ENCODE peak calls at places on chromosomes 6 and 20, in five cellular contexts. X is pancreas, F is cardiac fibroblast, V is lower leg skin, J is brain microvascular endothelial cell. N is an unnamed sample.

GRCh38 chr20:4435210-4435609 is 286.5 kb upstream of the PRND start:
- DNase-seq in X (no peak), F (no peak), V (no peak), J (no peak), N (no peak)

GRCh38 chr6:71383891-71384489 is 95.4 kb downstream of the OGFRL1 start:
- DNase-seq in X (no peak), F (peak), V (no peak), J (peak), N (no peak)

GRCh38 chr6:89597988-89598387 is 40.6 kb downstream of the LYRM2 start:
- DNase-seq in X (no peak), F (peak), V (no peak), J (peak), N (no peak)

GRCh38 chr20:23995905-23996666 is 7.5 kb upstream of the GGTLC1 start:
- DNase-seq in X (peak), F (peak), V (no peak), J (peak), N (no peak)

GRCh38 chr20:43322851-43323250 is 133.1 kb upstream of the PTPRT start:
- DNase-seq in X (no peak), F (peak), V (peak), J (no peak), N (no peak)

GRCh38 chr6:143060806-143061596 is at the start of gene AIG1:
- DNase-seq in X (no peak), F (no peak), V (peak), J (peak), N (peak)

GRCh38 chr6:40885139-40885774 is 153.8 kb downstream of the UNC5CL start:
- DNase-seq in X (no peak), F (no peak), V (peak), J (no peak), N (no peak)

GRCh38 chr6:43092635-43093034 is 16.5 kb downstream of the PTK7 start:
- DNase-seq in X (no peak), F (no peak), V (no peak), J (no peak), N (no peak)

GRCh38 chr6:170143401-170144150 is 147.3 kb downstream of the DLL1 start:
- DNase-seq in X (peak), F (no peak), V (peak), J (no peak), N (peak)

GRCh38 chr20:20364016-20364746 is 3.7 kb upstream of the INSM1 start:
- DNase-seq in X (no peak), F (no peak), V (no peak), J (no peak), N (no peak)

GRCh38 chr6:16249971-16250370 is 11.6 kb downstream of the GMPR start:
- DNase-seq in X (no peak), F (no peak), V (no peak), J (no peak), N (no peak)

GRCh38 chr6:45830441-45831139 is 185.1 kb downstream of the CLIC5 start:
- DNase-seq in X (no peak), F (peak), V (no peak), J (no peak), N (no peak)

GRCh38 chr20:53829706-53830521 is 236.3 kb upstream of the ZNF217 start:
- DNase-seq in X (no peak), F (peak), V (no peak), J (peak), N (no peak)

GRCh38 chr6:83055366-83055964 is 10.2 kb downstream of the UBE3D start:
- DNase-seq in X (no peak), F (peak), V (no peak), J (peak), N (no peak)

GRCh38 chr6:84282566-84282965 is 55.1 kb upstream of the CEP162 start:
- DNase-seq in X (no peak), F (peak), V (peak), J (no peak), N (no peak)

GRCh38 chr6:35747877-35748276 is 11.0 kb downstream of the ARMC12 start:
- DNase-seq in X (no peak), F (no peak), V (no peak), J (no peak), N (no peak)

GRCh38 chr6:80728830-80729229 is 622.4 kb downstream of the BCKDHB start:
- DNase-seq in X (no peak), F (no peak), V (no peak), J (no peak), N (no peak)

GRCh38 chr6:79670789-79671188 is 39.7 kb downstream of the SH3BGRL2 start:
- DNase-seq in X (no peak), F (no peak), V (no peak), J (no peak), N (no peak)

GRCh38 chr6:92762414-92763374 is 656.7 kb downstream of the EPHA7 start:
- DNase-seq in X (no peak), F (no peak), V (no peak), J (no peak), N (no peak)

GRCh38 chr6:43758617-43759050 is 11.4 kb upstream of the VEGFA start:
- DNase-seq in X (peak), F (no peak), V (peak), J (no peak), N (no peak)

GRCh38 chr6:29926795-29927427 is 15.4 kb upstream of the HLA-A start:
- DNase-seq in X (peak), F (peak), V (peak), J (peak), N (no peak)

GRCh38 chr20:41342474-41343464 is 2.1 kb downstream of the LPIN3 start:
- DNase-seq in X (no peak), F (no peak), V (no peak), J (no peak), N (no peak)

GRCh38 chr6:92790381-92790780 is 629.0 kb downstream of the EPHA7 start:
- DNase-seq in X (no peak), F (no peak), V (no peak), J (no peak), N (no peak)

GRCh38 chr20:63977392-63978276 is 1.8 kb downstream of the SAMD10 start:
- DNase-seq in X (no peak), F (peak), V (no peak), J (peak), N (no peak)

GRCh38 chr6:43926644-43927524 is 156.9 kb downstream of the VEGFA start:
- DNase-seq in X (peak), F (peak), V (no peak), J (peak), N (no peak)

GRCh38 chr6:80988892-80989291 is 763.6 kb downstream of the TENT5A start:
- DNase-seq in X (no peak), F (no peak), V (no peak), J (no peak), N (no peak)

GRCh38 chr6:106510090-106510970 is 119.0 kb downstream of the RTN4IP1 start:
- DNase-seq in X (peak), F (peak), V (peak), J (no peak), N (no peak)

GRCh38 chr20:57625181-57625958 is 5.1 kb upstream of the ZBP1 start:
- DNase-seq in X (no peak), F (no peak), V (peak), J (no peak), N (no peak)

GRCh38 chr6:141874930-141875602 is 257.7 kb upstream of the GJE1 start:
- DNase-seq in X (no peak), F (peak), V (no peak), J (no peak), N (no peak)

GRCh38 chr20:2708073-2708415 is 15.5 kb downstream of the EBF4 start:
- DNase-seq in X (no peak), F (no peak), V (no peak), J (no peak), N (no peak)

GRCh38 chr20:57429579-57430202 is 38.5 kb downstream of the RBM38 start:
- DNase-seq in X (no peak), F (peak), V (no peak), J (peak), N (no peak)

GRCh38 chr6:8041933-8042583 is 22.1 kb downstream of the BLOC1S5 start:
- DNase-seq in X (no peak), F (no peak), V (no peak), J (no peak), N (no peak)

GRCh38 chr20:17399303-17399985 is 131.7 kb downstream of the BFSP1 start:
- DNase-seq in X (no peak), F (no peak), V (no peak), J (no peak), N (no peak)

GRCh38 chr20:6636209-6637159 is 131.0 kb upstream of the BMP2 start:
- DNase-seq in X (no peak), F (peak), V (no peak), J (peak), N (no peak)

GRCh38 chr6:25173951-25174474 is 105.2 kb upstream of the CARMIL1 start:
- DNase-seq in X (no peak), F (peak), V (no peak), J (peak), N (no peak)

GRCh38 chr20:19757973-19758887 is at the start of gene RIN2:
- DNase-seq in X (peak), F (peak), V (peak), J (peak), N (peak)

GRCh38 chr6:126605089-126605488 is 265.2 kb downstream of the CENPW start:
- DNase-seq in X (no peak), F (no peak), V (no peak), J (no peak), N (no peak)

GRCh38 chr6:27092316-27092692 is 155.2 kb upstream of the PRSS16 start:
- DNase-seq in X (no peak), F (no peak), V (no peak), J (no peak), N (no peak)

GRCh38 chr20:25543068-25543467 is 42.3 kb downstream of the NINL start:
- DNase-seq in X (no peak), F (peak), V (peak), J (peak), N (no peak)

DNA sequence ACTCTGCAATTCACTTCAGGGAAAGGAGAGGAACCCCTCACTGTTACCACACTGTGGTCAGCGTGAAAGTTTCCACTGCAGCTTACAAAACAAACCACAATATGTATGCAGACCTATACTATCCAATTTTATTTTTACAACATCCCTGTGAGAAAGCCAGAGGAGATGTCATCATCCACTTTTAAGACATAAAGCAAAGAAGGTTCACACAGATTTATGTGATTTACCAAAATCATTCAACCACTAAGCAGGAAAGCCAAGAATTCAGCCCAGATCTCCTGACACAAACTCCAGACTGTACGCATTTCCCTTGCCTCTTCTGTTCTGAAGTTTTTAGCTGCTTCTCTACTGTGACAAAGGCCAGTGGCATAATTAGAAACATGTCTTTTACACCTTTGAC is 442.4 kb downstream of the FRK start:
- DNase-seq in X (no peak), F (no peak), V (no peak), J (no peak), N (no peak)
- TF ChIP-seq CTCF in X (no peak), F (no peak), V (no peak), J (no peak), N (no peak)

DNA sequence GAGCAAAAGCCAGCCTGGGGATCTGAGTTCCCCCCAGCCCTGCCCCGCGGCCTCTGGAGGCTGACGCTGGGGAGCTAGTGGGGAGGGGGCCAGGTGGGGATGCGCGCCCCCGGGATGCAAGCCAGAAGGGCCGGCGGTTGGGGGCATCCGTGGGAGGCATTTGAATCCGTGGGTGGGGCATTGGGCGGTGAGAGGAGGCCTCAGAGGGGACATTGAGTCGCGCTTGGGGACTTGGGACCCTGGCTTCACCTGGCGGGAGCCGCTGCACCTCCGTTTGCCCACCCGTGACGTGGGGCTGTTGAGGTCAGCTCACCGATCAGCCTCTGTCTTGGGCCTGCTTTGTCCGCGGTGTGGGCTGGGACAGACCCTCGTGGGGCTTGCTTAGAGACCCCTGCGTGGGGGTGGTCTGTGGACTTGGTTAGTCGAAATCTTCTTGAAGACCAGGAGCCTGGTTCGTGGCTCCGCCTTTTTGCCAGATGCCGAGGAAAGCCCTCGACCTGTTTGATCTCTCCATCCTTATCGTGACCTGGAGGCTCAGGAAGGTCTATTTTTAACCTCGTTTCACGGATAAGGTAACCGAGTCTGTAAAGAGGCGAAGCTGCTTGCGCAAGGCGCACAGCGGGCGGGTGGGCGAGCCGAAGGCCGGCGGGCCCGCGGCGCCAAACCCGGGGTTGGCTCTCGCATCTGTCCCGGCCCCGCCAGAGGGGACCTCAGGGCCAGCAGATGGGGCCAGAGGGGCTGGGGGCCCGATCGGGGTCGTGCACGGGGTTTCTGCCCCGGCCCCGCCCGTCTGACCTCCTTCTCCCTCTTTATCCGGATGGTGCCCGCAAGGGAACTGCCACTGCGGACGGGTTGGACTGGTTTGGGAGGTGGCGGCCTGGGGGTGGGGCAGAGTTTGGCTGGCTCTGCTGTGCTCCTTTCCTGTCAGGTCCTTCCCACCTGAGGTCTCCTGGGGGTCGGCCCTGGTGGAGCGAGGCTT is 8.3 kb downstream of the FAM110A start:
- DNase-seq in X (peak), F (no peak), V (peak), J (no peak), N (no peak)
- TF ChIP-seq CTCF in X (no peak), F (no peak), V (no peak), J (no peak), N (no peak)

DNA sequence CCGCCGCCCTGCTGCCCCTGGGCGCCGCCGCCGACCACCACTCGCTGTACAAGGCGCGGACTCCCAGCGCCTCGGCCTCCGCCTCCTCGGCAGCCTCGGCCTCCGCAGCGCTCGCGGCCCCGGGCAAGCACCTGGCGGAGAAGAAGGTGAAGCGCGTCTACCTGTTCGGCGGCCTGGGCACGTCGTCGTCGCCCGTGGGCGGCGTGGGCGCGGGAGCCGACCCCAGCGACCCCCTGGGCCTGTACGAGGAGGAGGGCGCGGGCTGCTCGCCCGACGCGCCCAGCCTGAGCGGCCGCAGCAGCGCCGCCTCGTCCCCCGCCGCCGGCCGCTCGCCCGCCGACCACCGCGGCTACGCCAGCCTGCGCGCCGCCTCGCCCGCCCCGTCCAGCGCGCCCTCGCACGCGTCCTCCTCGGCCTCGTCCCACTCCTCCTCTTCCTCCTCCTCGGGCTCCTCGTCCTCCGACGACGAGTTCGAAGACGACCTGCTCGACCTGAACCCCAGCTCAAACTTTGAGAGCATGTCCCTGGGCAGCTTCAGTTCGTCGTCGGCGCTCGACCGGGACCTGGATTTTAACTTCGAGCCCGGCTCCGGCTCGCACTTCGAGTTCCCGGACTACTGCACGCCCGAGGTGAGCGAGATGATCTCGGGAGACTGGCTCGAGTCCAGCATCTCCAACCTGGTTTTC is 1.9 kb downstream of the SOX4 start:
- DNase-seq in X (peak), F (peak), V (peak), J (no peak), N (no peak)
- TF ChIP-seq CTCF in X (no peak), F (no peak), V (no peak), J (no peak), N (peak)

DNA sequence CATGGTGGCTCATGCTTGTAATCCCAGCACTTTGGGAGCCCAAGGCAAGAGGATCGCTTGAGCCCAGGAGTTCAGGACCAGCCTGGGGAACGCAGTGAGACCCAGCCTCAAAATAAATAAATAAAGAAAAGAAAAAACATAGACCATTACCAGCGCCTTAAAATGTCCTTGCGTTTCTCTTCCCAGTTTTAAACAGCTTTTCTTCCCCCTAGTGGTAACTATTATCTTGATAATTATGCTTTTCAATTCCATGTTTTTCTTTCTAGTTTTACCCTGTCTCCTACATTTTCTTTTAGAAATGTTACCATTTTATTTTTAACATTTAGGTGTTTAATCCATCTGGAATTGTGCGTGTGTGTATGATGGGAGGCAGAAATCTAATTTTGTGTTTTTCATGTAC is 24.4 kb downstream of the DNAH8 start:
- DNase-seq in X (no peak), F (no peak), V (no peak), J (no peak), N (no peak)
- TF ChIP-seq CTCF in X (no peak), F (no peak), V (no peak), J (peak), N (peak)